ENCODE peak calls at places on chromosomes 1 and 21, in five cellular contexts. D, Q, R, E and I are unnamed samples.

GRCh38 chr1:171438441-171438840 is 46.9 kb upstream of the PRRC2C start:
- DNase-seq in E (peak), D (peak), R (no peak), Q (peak), I (no peak)

GRCh38 chr1:84913025-84913892 is 20.3 kb upstream of the LPAR3 start:
- DNase-seq in D (peak), Q (no peak), R (no peak), E (no peak), I (no peak)

GRCh38 chr1:153612755-153613331 is at the start of gene S100A16:
- DNase-seq in E (peak), R (peak), D (peak), Q (peak), I (no peak)

GRCh38 chr21:44872568-44873355 is 728 bp downstream of the PTTG1IP start:
- DNase-seq in R (peak), E (peak), Q (no peak), D (peak), I (peak)

GRCh38 chr1:25990702-25991395 is 7.0 kb downstream of the PAFAH2 start:
- DNase-seq in E (no peak), R (no peak), Q (no peak), D (no peak), I (no peak)

GRCh38 chr1:24929876-24930702 is at the start of gene RUNX3:
- DNase-seq in Q (peak), D (no peak), R (peak), E (peak), I (no peak)

GRCh38 chr1:104794035-104794434 is 1044.3 kb downstream of the AMY1C start:
- DNase-seq in E (no peak), R (no peak), Q (no peak), D (no peak), I (no peak)

GRCh38 chr21:40051801-40052200 is 184.6 kb downstream of the PCP4 start:
- DNase-seq in Q (no peak), R (no peak), D (no peak), E (no peak), I (no peak)

GRCh38 chr1:163896001-163896400 is 574.2 kb downstream of the NUF2 start:
- DNase-seq in D (no peak), E (no peak), Q (no peak), R (no peak), I (no peak)

GRCh38 chr1:181216571-181216994 is 128.1 kb downstream of the IER5 start:
- DNase-seq in E (no peak), Q (no peak), D (no peak), R (no peak), I (no peak)

GRCh38 chr1:41735587-41736290 is 183.0 kb downstream of the HIVEP3 start:
- DNase-seq in D (peak), E (no peak), Q (no peak), R (no peak), I (no peak)

GRCh38 chr1:38370716-38371504 is 324.3 kb upstream of the POU3F1 start:
- DNase-seq in D (no peak), E (no peak), Q (no peak), R (no peak), I (no peak)

GRCh38 chr1:17833661-17834501 is 78.7 kb downstream of the ACTL8 start:
- DNase-seq in R (no peak), D (no peak), E (no peak), Q (no peak), I (no peak)

GRCh38 chr21:46079357-46080170 is 18.3 kb upstream of the COL6A2 start:
- DNase-seq in R (no peak), Q (no peak), E (peak), D (peak), I (no peak)

GRCh38 chr21:45954271-45954670 is 27.3 kb upstream of the COL6A1 start:
- DNase-seq in R (no peak), Q (no peak), D (peak), E (no peak), I (no peak)

GRCh38 chr1:17027900-17028299 is 16.2 kb upstream of the ATP13A2 start:
- DNase-seq in R (peak), D (no peak), E (no peak), Q (no peak), I (no peak)

GRCh38 chr21:44918581-44919033 is 2.1 kb downstream of the ITGB2 start:
- DNase-seq in R (no peak), E (peak), D (no peak), Q (no peak), I (no peak)

GRCh38 chr1:206738370-206739366 is 31.9 kb upstream of the IL19 start:
- DNase-seq in Q (peak), R (no peak), D (peak), E (no peak), I (no peak)

GRCh38 chr1:246805135-246805716 is 81.0 kb downstream of the SCCPDH start:
- DNase-seq in E (no peak), R (no peak), Q (no peak), D (no peak), I (no peak)

GRCh38 chr1:91997607-91998195 is 32.1 kb upstream of the EPHX4 start:
- DNase-seq in E (no peak), R (no peak), D (peak), Q (peak), I (peak)

GRCh38 chr1:175717610-175718195 is 25.7 kb downstream of the TNR start:
- DNase-seq in D (no peak), E (no peak), R (no peak), Q (no peak), I (no peak)

GRCh38 chr1:248348475-248348874 is at the start of gene OR14C36:
- DNase-seq in R (no peak), D (no peak), E (no peak), Q (no peak), I (no peak)

GRCh38 chr21:29943885-29944284 is 4.1 kb upstream of the GRIK1 start:
- DNase-seq in R (no peak), D (no peak), Q (no peak), E (no peak), I (peak)

GRCh38 chr1:179089827-179090482 is 8.1 kb downstream of the TOR3A start:
- DNase-seq in D (no peak), E (no peak), R (no peak), Q (no peak), I (no peak)

GRCh38 chr1:57208903-57209302 is 215.0 kb downstream of the DAB1 start:
- DNase-seq in D (no peak), E (no peak), R (no peak), Q (no peak), I (no peak)

GRCh38 chr1:67532452-67533216 is 102.4 kb upstream of the SERBP1 start:
- DNase-seq in D (peak), Q (peak), E (no peak), R (no peak), I (peak)

GRCh38 chr1:16717174-16718108 is 22.9 kb upstream of the RNU1-4 start:
- DNase-seq in R (no peak), Q (no peak), E (peak), D (no peak), I (peak)

GRCh38 chr1:44784094-44785026 is 3.6 kb downstream of the BEST4 start:
- DNase-seq in E (no peak), D (no peak), Q (no peak), R (no peak), I (no peak)

GRCh38 chr1:225754940-225755635 is 22.5 kb upstream of the SRP9 start:
- DNase-seq in R (no peak), Q (no peak), E (no peak), D (peak), I (no peak)

GRCh38 chr1:5410652-5411051 is 581.6 kb downstream of the NPHP4 start:
- DNase-seq in R (peak), D (no peak), E (no peak), Q (no peak), I (no peak)

GRCh38 chr21:14614287-14614686 is 68.2 kb upstream of the SAMSN1 start:
- DNase-seq in R (no peak), D (no peak), Q (no peak), E (no peak), I (no peak)

GRCh38 chr1:70024272-70024671 is 181.1 kb downstream of the LRRC40 start:
- DNase-seq in E (no peak), Q (no peak), R (no peak), D (no peak), I (no peak)

GRCh38 chr1:237124856-237125462 is 83.0 kb downstream of the RYR2 start:
- DNase-seq in Q (peak), D (no peak), E (no peak), R (no peak), I (peak)

GRCh38 chr1:208024406-208024805 is 113.5 kb upstream of the CD34 start:
- DNase-seq in R (no peak), E (no peak), D (no peak), Q (no peak), I (no peak)

GRCh38 chr1:220370041-220370700 is 97.9 kb upstream of the RAB3GAP2 start:
- DNase-seq in D (peak), R (no peak), Q (peak), E (peak), I (no peak)

GRCh38 chr21:45130324-45130774 is 56.0 kb downstream of the ADARB1 start:
- DNase-seq in E (no peak), D (peak), R (no peak), Q (no peak), I (no peak)

GRCh38 chr21:41407541-41408460 is 18.2 kb upstream of the MX1 start:
- DNase-seq in D (no peak), Q (no peak), R (no peak), E (no peak), I (no peak)

GRCh38 chr1:106217765-106218164 is 838.7 kb upstream of the PRMT6 start:
- DNase-seq in E (no peak), Q (no peak), D (no peak), R (no peak), I (no peak)
- TF ChIP-seq CTCF in E (no peak), Q (no peak), D (no peak), R (no peak), I (peak)

DNA sequence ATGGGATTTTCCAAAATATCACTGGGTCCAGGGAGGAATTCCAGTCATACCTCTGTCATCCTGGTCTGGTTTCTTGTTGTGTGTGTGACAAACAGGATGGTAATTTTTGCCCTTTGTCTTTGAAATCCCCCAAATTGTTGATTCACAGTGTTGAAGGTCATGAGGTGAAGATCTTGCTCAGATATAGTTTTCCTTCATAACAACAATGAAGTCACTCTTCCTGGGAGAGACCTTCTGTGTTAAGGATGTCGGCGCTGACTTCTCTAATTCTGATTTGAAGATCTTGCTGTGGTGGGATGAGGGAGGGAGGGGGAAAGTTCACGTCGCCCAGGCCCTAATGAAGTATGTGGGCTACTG is 32.2 kb upstream of the MPZL1 start:
- DNase-seq in R (no peak), Q (no peak), D (peak), E (no peak), I (no peak)
- TF ChIP-seq CTCF in R (no peak), Q (no peak), D (no peak), E (no peak), I (no peak)

GRCh38 chr1:27821761-27822315 is 8.7 kb upstream of the PPP1R8 start:
- DNase-seq in E (no peak), Q (no peak), D (no peak), R (no peak), I (no peak)

GRCh38 chr1:27824411-27824810 is 6.2 kb upstream of the PPP1R8 start:
- DNase-seq in Q (no peak), D (no peak), R (no peak), E (no peak), I (no peak)

DNA sequence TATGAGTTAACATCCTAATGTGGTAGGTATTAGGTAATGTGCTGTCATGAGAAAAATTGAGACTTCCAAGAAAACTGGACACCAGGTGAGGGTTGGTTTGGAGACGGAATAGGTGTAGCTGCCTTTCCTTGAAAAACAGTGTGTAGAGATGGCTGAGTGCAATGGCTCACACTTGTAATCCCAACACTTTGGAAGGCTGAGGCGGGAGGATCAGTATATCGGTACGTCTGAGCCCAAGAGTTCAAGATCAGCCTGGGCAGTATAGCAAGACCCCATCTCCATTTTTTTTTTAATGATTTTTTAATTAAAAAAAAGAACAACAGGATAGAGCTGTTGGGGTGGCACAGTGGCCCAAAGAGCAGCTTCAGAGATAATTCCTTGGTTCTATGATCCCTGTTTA is 6.8 kb upstream of the PPP1R8 start:
- DNase-seq in R (no peak), D (no peak), Q (no peak), E (no peak), I (no peak)
- TF ChIP-seq CTCF in R (no peak), D (no peak), Q (no peak), E (no peak), I (no peak)

DNA sequence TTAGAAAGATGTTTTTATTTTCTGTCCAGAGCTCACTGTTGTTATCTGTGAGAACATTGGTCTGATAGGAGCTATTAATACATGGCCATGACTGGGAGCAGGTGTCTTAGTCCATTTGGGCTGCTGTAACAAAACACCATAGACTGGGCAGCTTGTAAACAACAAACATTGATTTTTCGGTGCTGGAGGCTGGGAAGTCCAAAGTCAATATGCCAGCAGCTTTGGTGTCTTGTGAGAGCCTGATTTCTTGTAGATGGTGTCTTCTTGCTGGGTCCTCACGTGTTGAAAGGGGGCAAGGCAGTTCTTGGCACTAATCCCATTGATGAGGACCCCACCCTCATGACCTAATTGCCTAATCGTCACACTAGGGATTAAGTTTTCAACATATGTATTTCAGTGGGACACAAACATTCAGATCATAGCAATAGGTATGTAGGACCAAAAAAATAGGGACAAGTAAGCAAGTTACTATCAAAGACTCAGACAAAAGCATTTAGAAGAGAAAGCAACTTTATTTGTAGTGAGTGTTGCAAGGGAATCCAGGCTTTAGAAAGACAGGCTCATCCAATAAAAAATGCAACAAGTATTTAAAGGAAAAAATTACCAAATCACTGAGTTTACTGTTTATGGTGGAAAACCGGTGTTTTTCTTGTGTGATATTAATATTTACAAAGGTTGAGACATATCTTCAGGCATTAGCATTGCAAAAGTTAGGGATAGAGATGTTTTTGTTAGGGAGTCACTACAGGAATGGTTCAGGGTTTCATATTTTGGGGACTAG is 55.2 kb upstream of the WDR26 start:
- DNase-seq in Q (no peak), E (no peak), D (no peak), R (no peak), I (no peak)
- TF ChIP-seq CTCF in Q (no peak), E (no peak), D (no peak), R (no peak), I (no peak)

GRCh38 chr1:177995369-177995768 is 25.5 kb upstream of the SEC16B start:
- DNase-seq in Q (no peak), R (no peak), D (no peak), E (no peak), I (no peak)

GRCh38 chr1:177998696-177999631 is 29.1 kb upstream of the SEC16B start:
- DNase-seq in Q (no peak), R (no peak), D (no peak), E (no peak), I (no peak)

DNA sequence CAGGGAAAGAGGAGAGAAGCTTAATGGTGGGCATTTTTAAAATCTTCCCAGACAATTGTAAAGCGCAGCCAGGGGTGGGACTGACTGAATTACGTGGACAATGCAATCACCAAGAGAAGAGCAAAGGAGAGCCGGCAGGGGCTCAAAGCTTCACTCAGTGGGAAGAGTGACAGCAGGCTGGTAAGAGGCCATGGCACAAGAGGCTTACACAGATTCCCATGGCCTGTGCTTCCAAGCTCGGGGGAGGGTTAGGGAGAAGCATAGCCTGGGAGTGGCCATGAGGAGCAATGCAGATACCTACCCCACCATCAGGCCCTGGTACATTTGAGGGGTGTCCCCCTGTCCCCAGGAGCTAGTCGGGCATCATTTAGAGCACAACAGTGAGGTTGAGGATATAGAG is 27.1 kb upstream of the SEC16B start:
- DNase-seq in E (no peak), D (no peak), R (no peak), Q (no peak), I (no peak)
- TF ChIP-seq CTCF in E (no peak), D (no peak), R (no peak), Q (no peak), I (no peak)